ENCODE peak calls at places on chromosomes 13 and 19, in six cellular contexts. U is cardiac muscle cell, M is PC-9, Y is H9, R is fibroblast of lung, B is OCI-LY7. X is an unnamed sample.

GRCh38 chr13:24146961-24147569 is 13.5 kb upstream of the SPATA13 start:
- DNase-seq in U (no peak), M (no peak), Y (no peak), R (peak; percentile 43), B (no peak), X (no peak)

GRCh38 chr13:35765941-35766340 is 289.5 kb upstream of the MAB21L1 start:
- DNase-seq in U (no peak), M (no peak), Y (no peak), R (no peak), B (no peak), X (no peak)

GRCh38 chr13:51146667-51147066 is 35.6 kb upstream of the C13orf42 start:
- DNase-seq in U (no peak), M (no peak), Y (no peak), R (no peak), B (no peak), X (no peak)

GRCh38 chr13:112984501-112984900 is 15.5 kb downstream of the MCF2L start:
- DNase-seq in U (no peak), M (no peak), Y (no peak), R (no peak), B (no peak), X (no peak)

GRCh38 chr19:18203408-18203862 is 407 bp downstream of the RAB3A start:
- DNase-seq in U (no peak), M (no peak), Y (no peak), R (no peak), B (peak; percentile 60), X (peak; percentile 33)

GRCh38 chr19:18074192-18074591 is 12.5 kb downstream of the IL12RB1 start:
- DNase-seq in U (no peak), M (no peak), Y (no peak), R (no peak), B (no peak), X (no peak)

GRCh38 chr19:43395561-43395960 is 19.1 kb upstream of the TEX101 start:
- DNase-seq in U (no peak), M (peak; percentile 40), Y (no peak), R (no peak), B (no peak), X (no peak)

GRCh38 chr19:54168174-54168917 is 4.6 kb downstream of the TMC4 start:
- DNase-seq in U (peak; percentile 93), M (peak; percentile 91), Y (peak; percentile 95), R (peak; percentile 67), B (peak; percentile 84), X (peak; percentile 94)

GRCh38 chr13:106471957-106472543 is 63.4 kb downstream of the EFNB2 start:
- DNase-seq in U (peak; percentile 89), M (peak; percentile 88), Y (peak; percentile 81), R (peak; percentile 96), B (no peak), X (peak; percentile 79)

GRCh38 chr13:45994752-45995151 is 57.8 kb downstream of the ZC3H13 start:
- DNase-seq in U (no peak), M (no peak), Y (no peak), R (no peak), B (no peak), X (no peak)

GRCh38 chr13:40568672-40569350 is 97.6 kb downstream of the FOXO1 start:
- DNase-seq in U (no peak), M (no peak), Y (no peak), R (peak; percentile 45), B (no peak), X (no peak)

GRCh38 chr13:113976711-113977684 is 3.1 kb upstream of the C13orf46 start:
- DNase-seq in U (no peak), M (peak; percentile 72), Y (no peak), R (peak; percentile 84), B (no peak), X (peak; percentile 4)

GRCh38 chr19:7515471-7516226 is at the start of gene ZNF358:
- DNase-seq in U (peak; percentile 90), M (peak; percentile 77), Y (peak; percentile 84), R (peak; percentile 67), B (no peak), X (peak; percentile 94)

GRCh38 chr19:49997709-49998108 is 27.5 kb downstream of the VRK3 start:
- DNase-seq in U (peak; percentile 30), M (no peak), Y (peak; percentile 75), R (peak; percentile 11), B (peak; percentile 68), X (peak; percentile 59)

GRCh38 chr13:54958781-54959180 is 1930.2 kb downstream of the OLFM4 start:
- DNase-seq in U (no peak), M (no peak), Y (no peak), R (no peak), B (no peak), X (no peak)
- TF ChIP-seq CTCF in U (no peak), M (no peak), Y (no peak), R (no peak), B (no peak), X (no peak)

GRCh38 chr19:19626516-19627441 is 1.2 kb downstream of the LPAR2 start:
- DNase-seq in U (no peak), M (no peak), Y (no peak), R (no peak), B (no peak), X (no peak)

GRCh38 chr19:19630062-19630414 is 2.0 kb upstream of the LPAR2 start:
- DNase-seq in U (no peak), M (no peak), Y (no peak), R (no peak), B (no peak), X (no peak)

GRCh38 chr19:19627442-19627715 is 641 bp downstream of the LPAR2 start:
- DNase-seq in U (no peak), M (no peak), Y (no peak), R (no peak), B (peak; percentile 28), X (no peak)

GRCh38 chr19:19628499-19629134 is 597 bp upstream of the LPAR2 start:
- DNase-seq in U (peak; percentile 86), M (peak; percentile 74), Y (peak; percentile 95), R (peak; percentile 81), B (no peak), X (no peak)

DNA sequence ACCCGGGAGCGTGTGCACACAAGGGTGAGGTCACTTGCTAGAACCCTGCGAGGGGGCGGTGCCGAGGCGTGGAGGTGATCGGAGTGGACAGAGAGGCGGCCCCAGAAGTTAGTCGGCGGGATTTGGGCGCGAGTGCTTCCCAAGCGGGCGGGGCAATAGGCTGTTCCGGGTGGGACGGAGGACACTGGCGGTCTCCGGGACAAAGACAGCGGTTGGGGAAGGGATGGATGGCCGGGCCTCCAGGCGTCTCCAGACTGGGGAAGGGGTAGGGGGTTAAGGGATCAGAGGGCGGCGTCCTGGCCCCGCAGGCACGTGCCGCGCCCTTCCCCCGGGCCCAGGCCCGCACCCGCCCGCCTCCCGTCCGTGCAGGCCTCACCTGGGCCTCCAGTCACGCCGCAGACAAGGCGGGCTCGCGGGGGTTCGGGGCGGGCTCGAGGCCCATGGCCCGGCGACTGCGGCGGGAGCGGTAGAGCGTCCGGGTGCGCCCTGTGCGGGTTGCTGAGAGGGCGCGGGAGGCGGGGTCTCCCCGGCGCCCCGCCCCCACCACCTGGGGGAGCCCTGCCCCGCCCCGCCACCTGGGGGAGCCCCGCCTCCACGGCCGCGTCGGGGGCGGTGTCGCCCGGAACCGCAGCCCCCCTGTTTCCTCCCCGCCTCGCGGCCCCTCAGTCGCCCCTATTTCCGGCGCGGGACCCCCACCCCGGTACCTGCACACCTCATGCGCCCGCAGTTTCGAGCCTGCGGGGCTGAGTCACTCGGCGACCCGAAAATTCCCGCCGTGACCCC is at the start of gene LPAR2:
- DNase-seq in U (peak; percentile 69), M (peak; percentile 71), Y (peak; percentile 78), R (peak; percentile 10), B (peak; percentile 82), X (no peak)
- TF ChIP-seq CTCF in U (no peak), M (no peak), Y (no peak), R (no peak), B (no peak), X (no peak)

DNA sequence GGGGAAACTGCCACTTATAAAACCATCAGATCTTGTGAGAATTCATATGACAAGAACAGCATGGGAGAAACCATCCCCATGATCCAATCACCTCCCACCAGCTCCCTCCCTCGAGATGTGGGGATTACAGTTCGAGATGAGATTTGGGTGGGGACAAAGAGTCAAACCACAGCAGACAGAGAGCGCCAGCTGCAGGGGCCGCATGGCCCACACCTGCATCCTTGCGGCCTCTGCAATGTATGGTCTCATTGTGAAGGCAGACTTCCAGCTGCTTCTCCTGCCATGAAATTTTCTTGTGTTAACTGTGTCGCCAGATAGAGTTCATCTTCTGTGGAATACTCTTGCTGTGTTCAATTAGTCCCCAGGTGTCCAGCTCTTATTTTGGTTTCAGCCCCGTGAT is 17.3 kb upstream of the SLC15A1 start:
- DNase-seq in U (no peak), M (no peak), Y (no peak), R (no peak), B (no peak), X (no peak)
- TF ChIP-seq CTCF in U (no peak), M (no peak), Y (no peak), R (no peak), B (no peak), X (no peak)

GRCh38 chr13:93953856-93954255 is 525.6 kb downstream of the DCT start:
- DNase-seq in U (no peak), M (no peak), Y (no peak), R (no peak), B (no peak), X (no peak)

GRCh38 chr13:93948523-93948922 is 531.0 kb downstream of the DCT start:
- DNase-seq in U (no peak), M (no peak), Y (no peak), R (no peak), B (no peak), X (no peak)

GRCh38 chr13:93947651-93948050 is 531.8 kb downstream of the DCT start:
- DNase-seq in U (no peak), M (no peak), Y (no peak), R (no peak), B (no peak), X (no peak)

GRCh38 chr13:93956416-93956815 is 523.1 kb downstream of the DCT start:
- DNase-seq in U (no peak), M (no peak), Y (no peak), R (peak; percentile 73), B (no peak), X (no peak)

DNA sequence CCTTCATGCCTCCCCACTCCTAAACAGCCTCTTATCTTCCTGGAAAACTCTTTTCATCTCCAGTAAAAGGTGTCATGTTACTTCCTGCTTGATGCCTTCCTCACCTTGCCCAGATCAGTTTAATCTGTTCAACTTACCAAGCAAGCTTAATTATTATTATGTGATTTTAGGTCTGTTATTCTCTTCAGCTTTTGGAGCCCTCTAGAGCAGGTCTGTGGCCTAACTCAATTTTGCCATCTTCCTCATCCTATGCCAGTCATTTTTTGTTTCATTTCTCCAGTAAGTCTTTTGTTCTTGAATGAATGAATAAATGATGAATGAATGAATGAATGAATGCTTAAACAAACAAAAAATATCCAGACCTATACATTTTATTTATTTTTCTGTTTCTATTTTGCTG is 528.3 kb downstream of the DCT start:
- DNase-seq in U (no peak), M (no peak), Y (no peak), R (no peak), B (no peak), X (no peak)
- TF ChIP-seq CTCF in U (peak; percentile 22), M (no peak), Y (no peak), R (peak; percentile 48), B (no peak), X (peak; percentile 33)

GRCh38 chr19:28710278-28710677 is 502.7 kb downstream of the UQCRFS1 start:
- DNase-seq in U (peak; percentile 70), M (no peak), Y (no peak), R (peak; percentile 62), B (peak; percentile 76), X (no peak)
- TF ChIP-seq CTCF in U (peak; percentile 61), M (peak; percentile 79), Y (peak; percentile 86), R (peak; percentile 63), B (peak; percentile 96), X (peak; percentile 54)

GRCh38 chr13:64446372-64446771 is 2783.8 kb downstream of the PCDH9 start:
- DNase-seq in U (no peak), M (peak; percentile 5), Y (no peak), R (no peak), B (no peak), X (peak; percentile 26)
- TF ChIP-seq CTCF in U (peak; percentile 27), M (peak; percentile 63), Y (peak; percentile 69), R (peak; percentile 40), B (peak; percentile 50), X (peak; percentile 79)

GRCh38 chr13:47875206-47875605 is 125.9 kb downstream of the SUCLA2 start:
- DNase-seq in U (no peak), M (no peak), Y (no peak), R (no peak), B (no peak), X (no peak)
- TF ChIP-seq CTCF in U (no peak), M (no peak), Y (no peak), R (no peak), B (no peak), X (no peak)